ENCODE peak calls at places on chromosomes 11 and 22, in nine cellular contexts. One of them, this sample, is unnamed.
A peak's percentile ranks its signal among the peaks of the same experiment; 100 is the strongest.

GRCh38 chr22:32541481-32541880 is 66.9 kb downstream of the FBXO7 start:
- DNase-seq in NCI-H1092: no peak
- DNase-seq in skeletal muscle cell: no peak
- DNase-seq in AG08395: no peak
- DNase-seq in HT-29: no peak
- DNase-seq in astrocyte of the cerebellum: no peak
- DNase-seq in HFFc6: no peak
- DNase-seq in psoas muscle: no peak
- DNase-seq in non-pigmented ciliary epithelial cell: no peak
- DNase-seq in this sample: no peak

GRCh38 chr11:729492-730074 is 17.7 kb upstream of the TALDO1 start:
- DNase-seq in NCI-H1092: no peak
- DNase-seq in skeletal muscle cell: no peak
- DNase-seq in AG08395: no peak
- DNase-seq in HT-29: no peak
- DNase-seq in astrocyte of the cerebellum: no peak
- DNase-seq in HFFc6: no peak
- DNase-seq in psoas muscle: no peak
- DNase-seq in non-pigmented ciliary epithelial cell: no peak
- DNase-seq in this sample: no peak

GRCh38 chr11:73262851-73263495 is 9.2 kb upstream of the P2RY6 start:
- DNase-seq in NCI-H1092: no peak
- DNase-seq in skeletal muscle cell: no peak
- DNase-seq in AG08395: no peak
- DNase-seq in HT-29: no peak
- DNase-seq in astrocyte of the cerebellum: no peak
- DNase-seq in HFFc6: peak; percentile 37
- DNase-seq in psoas muscle: no peak
- DNase-seq in non-pigmented ciliary epithelial cell: no peak
- DNase-seq in this sample: no peak

GRCh38 chr11:132024587-132025295 is 654.3 kb downstream of the NTM start:
- DNase-seq in NCI-H1092: no peak
- DNase-seq in skeletal muscle cell: peak; percentile 51
- DNase-seq in AG08395: peak; percentile 73
- DNase-seq in HT-29: no peak
- DNase-seq in astrocyte of the cerebellum: peak; percentile 24
- DNase-seq in HFFc6: peak; percentile 76
- DNase-seq in psoas muscle: no peak
- DNase-seq in non-pigmented ciliary epithelial cell: peak; percentile 82
- DNase-seq in this sample: no peak

GRCh38 chr22:29621761-29622526 is 18.5 kb downstream of the NF2 start:
- DNase-seq in NCI-H1092: no peak
- DNase-seq in skeletal muscle cell: peak; percentile 76
- DNase-seq in AG08395: peak; percentile 82
- DNase-seq in HT-29: peak; percentile 77
- DNase-seq in astrocyte of the cerebellum: peak; percentile 93
- DNase-seq in HFFc6: peak; percentile 98
- DNase-seq in psoas muscle: no peak
- DNase-seq in non-pigmented ciliary epithelial cell: peak; percentile 98
- DNase-seq in this sample: no peak

GRCh38 chr11:129375731-129376657 is at the start of gene BARX2:
- DNase-seq in NCI-H1092: peak; percentile 65
- DNase-seq in skeletal muscle cell: peak; percentile 25
- DNase-seq in AG08395: peak; percentile 60
- DNase-seq in HT-29: peak; percentile 92
- DNase-seq in astrocyte of the cerebellum: peak; percentile 36
- DNase-seq in HFFc6: peak; percentile 41
- DNase-seq in psoas muscle: no peak
- DNase-seq in non-pigmented ciliary epithelial cell: peak; percentile 20
- DNase-seq in this sample: no peak

GRCh38 chr22:22802346-22802970 is 85.2 kb upstream of the IGLL5 start:
- DNase-seq in NCI-H1092: no peak
- DNase-seq in skeletal muscle cell: no peak
- DNase-seq in AG08395: no peak
- DNase-seq in HT-29: no peak
- DNase-seq in astrocyte of the cerebellum: no peak
- DNase-seq in HFFc6: no peak
- DNase-seq in psoas muscle: no peak
- DNase-seq in non-pigmented ciliary epithelial cell: no peak
- DNase-seq in this sample: no peak

GRCh38 chr22:27473533-27473932 is 328.0 kb downstream of the MN1 start:
- DNase-seq in NCI-H1092: no peak
- DNase-seq in skeletal muscle cell: no peak
- DNase-seq in AG08395: no peak
- DNase-seq in HT-29: no peak
- DNase-seq in astrocyte of the cerebellum: no peak
- DNase-seq in HFFc6: no peak
- DNase-seq in psoas muscle: no peak
- DNase-seq in non-pigmented ciliary epithelial cell: no peak
- DNase-seq in this sample: no peak

GRCh38 chr11:61259363-61259762 is 18.4 kb downstream of the PGA5 start:
- DNase-seq in NCI-H1092: no peak
- DNase-seq in skeletal muscle cell: no peak
- DNase-seq in AG08395: no peak
- DNase-seq in HT-29: no peak
- DNase-seq in astrocyte of the cerebellum: no peak
- DNase-seq in HFFc6: no peak
- DNase-seq in psoas muscle: no peak
- DNase-seq in non-pigmented ciliary epithelial cell: no peak
- DNase-seq in this sample: no peak